ENCODE peak calls at places on chromosomes 12 and 14, in seven cellular contexts. M, U, Y, D, K, Z and F are unnamed samples.
A peak's percentile ranks its signal among the peaks of the same experiment; 100 is the strongest.

GRCh38 chr14:22835505-22835904 is 880 bp upstream of the MMP14 start:
- DNase-seq in M (no peak), U (no peak), Y (no peak), D (no peak), K (no peak), Z (no peak), F (no peak)

GRCh38 chr14:105173901-105174894 is 5.6 kb upstream of the JAG2 start:
- DNase-seq in M (no peak), U (no peak), Y (no peak), D (no peak), K (peak; percentile 33), Z (no peak), F (no peak)

GRCh38 chr14:100147181-100147631 is 12.2 kb downstream of the DEGS2 start:
- DNase-seq in M (no peak), U (no peak), Y (no peak), D (no peak), K (no peak), Z (no peak), F (no peak)

GRCh38 chr12:56591111-56591510 is 39.0 kb downstream of the BAZ2A start:
- DNase-seq in M (no peak), U (peak; percentile 25), Y (no peak), D (no peak), K (no peak), Z (no peak), F (no peak)

GRCh38 chr12:131559517-131560516 is 151.1 kb upstream of the SFSWAP start:
- DNase-seq in M (no peak), U (no peak), Y (no peak), D (no peak), K (no peak), Z (no peak), F (no peak)

GRCh38 chr12:27335364-27336145 is 2.9 kb downstream of the BMAL2 start:
- DNase-seq in M (no peak), U (no peak), Y (no peak), D (no peak), K (no peak), Z (no peak), F (peak; percentile 43)

GRCh38 chr12:108806350-108806749 is 51.0 kb downstream of the SSH1 start:
- DNase-seq in M (no peak), U (no peak), Y (no peak), D (no peak), K (no peak), Z (peak; percentile 32), F (no peak)

GRCh38 chr14:101068293-101068957 is 164.9 kb upstream of the RTL1 start:
- DNase-seq in M (peak; percentile 38), U (no peak), Y (peak; percentile 46), D (no peak), K (peak; percentile 1), Z (no peak), F (no peak)

GRCh38 chr12:15220961-15221885 is at the start of gene RERG:
- DNase-seq in M (peak; percentile 78), U (peak; percentile 86), Y (peak; percentile 78), D (no peak), K (peak; percentile 79), Z (peak; percentile 84), F (peak; percentile 92)

GRCh38 chr12:53128780-53129747 is 25.8 kb downstream of the SOAT2 start:
- DNase-seq in M (no peak), U (no peak), Y (no peak), D (no peak), K (no peak), Z (no peak), F (no peak)

GRCh38 chr14:39726563-39726962 is 294.3 kb upstream of the FBXO33 start:
- DNase-seq in M (no peak), U (no peak), Y (no peak), D (no peak), K (no peak), Z (no peak), F (no peak)

GRCh38 chr14:96584199-96584906 is 82.2 kb downstream of the PAPOLA start:
- DNase-seq in M (no peak), U (peak; percentile 88), Y (no peak), D (no peak), K (peak; percentile 27), Z (peak; percentile 13), F (peak; percentile 70)

GRCh38 chr12:55700255-55701018 is 7.3 kb downstream of the ITGA7 start:
- DNase-seq in M (no peak), U (no peak), Y (peak; percentile 54), D (no peak), K (peak; percentile 3), Z (no peak), F (no peak)

GRCh38 chr14:90426663-90427062 is 29.8 kb downstream of the CALM1 start:
- DNase-seq in M (no peak), U (no peak), Y (no peak), D (no peak), K (peak; percentile 47), Z (peak; percentile 86), F (no peak)

GRCh38 chr14:104650057-104650980 is 39.1 kb upstream of the INF2 start:
- DNase-seq in M (peak; percentile 64), U (peak; percentile 80), Y (no peak), D (no peak), K (peak; percentile 71), Z (peak; percentile 58), F (peak; percentile 83)

GRCh38 chr14:30291216-30291615 is 267.7 kb upstream of the G2E3 start:
- DNase-seq in M (no peak), U (no peak), Y (no peak), D (peak; percentile 53), K (no peak), Z (peak; percentile 68), F (no peak)

GRCh38 chr14:57413849-57414248 is 23.5 kb downstream of the NAA30 start:
- DNase-seq in M (no peak), U (no peak), Y (no peak), D (no peak), K (no peak), Z (no peak), F (no peak)

GRCh38 chr14:85702937-85703336 is 173.0 kb downstream of the FLRT2 start:
- DNase-seq in M (no peak), U (no peak), Y (no peak), D (no peak), K (no peak), Z (peak; percentile 12), F (no peak)

GRCh38 chr14:85701763-85702162 is 171.8 kb downstream of the FLRT2 start:
- DNase-seq in M (no peak), U (no peak), Y (no peak), D (no peak), K (no peak), Z (no peak), F (no peak)

GRCh38 chr14:85701116-85701515 is 171.2 kb downstream of the FLRT2 start:
- DNase-seq in M (no peak), U (no peak), Y (no peak), D (no peak), K (no peak), Z (no peak), F (no peak)

GRCh38 chr14:85702191-85702590 is 172.2 kb downstream of the FLRT2 start:
- DNase-seq in M (no peak), U (no peak), Y (no peak), D (no peak), K (no peak), Z (no peak), F (no peak)
- TF ChIP-seq CTCF in M (no peak), U (no peak), Y (no peak), D (no peak), K (no peak), Z (no peak), F (no peak)

GRCh38 chr12:104458645-104459555 is 2.2 kb downstream of the CHST11 start:
- DNase-seq in M (no peak), U (no peak), Y (no peak), D (no peak), K (peak; percentile 22), Z (peak; percentile 39), F (no peak)

GRCh38 chr12:104459556-104459909 is 2.8 kb downstream of the CHST11 start:
- DNase-seq in M (no peak), U (no peak), Y (no peak), D (no peak), K (no peak), Z (no peak), F (no peak)

GRCh38 chr12:104456417-104456949 is at the start of gene CHST11:
- DNase-seq in M (peak; percentile 78), U (peak; percentile 61), Y (peak; percentile 87), D (no peak), K (peak; percentile 76), Z (peak; percentile 95), F (peak; percentile 66)

GRCh38 chr12:104456950-104457745 is 400 bp downstream of the CHST11 start:
- DNase-seq in M (peak; percentile 48), U (peak; percentile 74), Y (peak; percentile 68), D (no peak), K (peak; percentile 66), Z (peak; percentile 77), F (peak; percentile 64)

DNA sequence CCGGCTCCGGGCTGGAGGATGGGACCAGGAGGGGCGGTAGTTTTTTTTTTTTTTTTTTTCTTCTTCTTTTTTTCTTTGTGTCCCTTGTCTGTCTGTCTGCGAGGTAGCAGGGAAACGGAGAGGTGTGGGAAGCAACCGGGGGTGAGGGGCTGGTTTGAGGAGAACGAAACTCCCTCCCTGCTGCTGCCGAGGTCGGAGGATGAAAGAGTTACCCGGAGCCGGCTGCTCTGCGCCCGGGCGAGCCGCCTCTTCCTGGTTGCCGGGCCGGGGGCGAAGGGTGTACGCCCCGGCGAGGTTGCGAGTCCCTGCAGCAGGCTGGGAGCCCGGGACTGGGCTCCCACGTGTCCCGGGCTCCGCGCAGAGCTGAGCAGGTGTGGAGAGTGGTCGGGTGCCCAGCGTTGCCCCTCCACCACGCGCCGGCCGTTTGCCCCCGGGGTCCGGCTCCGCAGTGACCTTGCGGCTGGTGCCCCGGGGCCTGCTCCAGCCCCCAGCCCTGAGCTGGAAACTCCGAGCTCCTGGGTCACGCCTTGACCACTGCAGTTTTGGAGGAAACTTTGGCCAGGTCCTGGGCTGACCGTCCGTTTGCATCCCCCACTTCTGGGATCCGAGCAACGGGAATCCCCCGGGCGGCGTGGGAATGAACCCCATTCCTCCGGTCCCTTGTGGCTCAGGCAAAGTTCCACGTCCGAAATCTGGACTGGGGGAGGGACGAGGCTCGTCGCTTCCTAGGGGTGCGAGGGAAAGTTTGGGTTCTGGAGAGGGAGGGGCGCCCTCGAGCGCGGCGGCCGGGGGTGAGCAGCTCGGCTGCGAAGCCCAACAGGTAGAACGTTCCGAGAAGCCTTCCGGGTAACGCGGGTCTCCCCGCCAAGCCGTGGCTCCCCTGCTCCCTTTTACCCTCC is 1.2 kb downstream of the CHST11 start:
- DNase-seq in M (no peak), U (no peak), Y (no peak), D (no peak), K (peak; percentile 31), Z (no peak), F (peak; percentile 40)
- TF ChIP-seq CTCF in M (no peak), U (no peak), Y (no peak), D (no peak), K (no peak), Z (no peak), F (no peak)

GRCh38 chr12:2733493-2734252 is 61.1 kb upstream of the FKBP4 start:
- DNase-seq in M (no peak), U (peak; percentile 58), Y (no peak), D (no peak), K (no peak), Z (no peak), F (no peak)
- TF ChIP-seq CTCF in M (no peak), U (peak; percentile 48), Y (no peak), D (no peak), K (no peak), Z (no peak), F (no peak)

DNA sequence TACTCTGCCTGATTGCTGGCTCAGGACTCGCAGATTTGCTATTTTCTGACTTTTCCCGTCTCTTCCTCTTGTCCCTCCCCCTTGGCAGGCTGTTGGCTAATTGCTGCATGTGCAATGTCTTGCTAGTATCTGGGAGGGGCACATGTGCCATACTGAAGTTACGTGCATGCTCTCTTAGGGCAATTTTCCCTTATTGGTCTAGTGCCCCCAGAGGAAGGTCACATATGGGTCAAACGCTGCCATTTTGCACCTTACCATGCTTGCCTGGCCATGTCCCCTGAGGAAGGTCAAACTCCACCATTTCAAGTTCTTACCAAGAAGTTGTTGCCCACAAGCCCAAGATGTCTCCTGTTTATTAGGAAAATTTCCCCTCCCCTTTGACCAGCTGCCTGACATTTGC is 13.9 kb upstream of the ERC1 start:
- DNase-seq in M (no peak), U (no peak), Y (no peak), D (no peak), K (no peak), Z (no peak), F (no peak)
- TF ChIP-seq CTCF in M (no peak), U (peak; percentile 3), Y (no peak), D (peak; percentile 21), K (no peak), Z (no peak), F (no peak)